ENCODE peak calls at places on chromosomes 5 and 9, in five cellular contexts. W is left lung, X is A549, K is cardiac muscle cell, M is ovary. J is an unnamed sample. For H3K4me1, the result is how much of the 10 kb centered on the place peaks cover.

GRCh38 chr9:124779368-124780059 is 2.6 kb downstream of the OLFML2A start:
- DNase-seq in M (peak), X (peak), K (peak), W (no peak), J (peak)

GRCh38 chr9:28059192-28059591 is 485.9 kb upstream of the C9orf72 start:
- DNase-seq in M (no peak), W (peak), X (no peak), K (no peak), J (peak)

GRCh38 chr9:121463026-121463827 is 36.4 kb downstream of the GGTA1 start:
- DNase-seq in X (peak), K (peak), M (peak), W (no peak), J (peak)

GRCh38 chr5:129745997-129746396 is 1.9 kb upstream of the MINAR2 start:
- DNase-seq in W (no peak), K (no peak), X (no peak), M (no peak), J (no peak)

GRCh38 chr5:61431923-61432620 is 100.0 kb downstream of the ZSWIM6 start:
- DNase-seq in M (no peak), W (no peak), X (no peak), K (no peak), J (no peak)

GRCh38 chr5:100260968-100261367 is 274.2 kb upstream of the FAM174A start:
- DNase-seq in W (no peak), X (no peak), K (no peak), M (no peak), J (no peak)

GRCh38 chr5:38532165-38532669 is 24.2 kb downstream of the LIFR start:
- DNase-seq in X (no peak), M (no peak), W (no peak), K (no peak), J (peak)

GRCh38 chr9:120730661-120731514 is 16.6 kb upstream of the MEGF9 start:
- DNase-seq in W (no peak), X (no peak), K (no peak), M (no peak), J (no peak)

GRCh38 chr5:176364765-176365662 is at the start of gene ARL10:
- DNase-seq in M (peak), W (no peak), X (no peak), K (peak), J (peak)

GRCh38 chr5:17089690-17090089 is 127.7 kb upstream of the BASP1 start:
- DNase-seq in X (no peak), M (no peak), W (no peak), K (no peak), J (no peak)

GRCh38 chr9:113632776-113633590 is 169.5 kb downstream of the RGS3 start:
- DNase-seq in W (peak), X (no peak), M (peak), K (peak), J (no peak)

GRCh38 chr5:162434311-162434710 is 366.7 kb downstream of the GABRG2 start:
- DNase-seq in M (no peak), K (no peak), W (no peak), X (no peak), J (no peak)

GRCh38 chr5:141875795-141876627 is 2.2 kb downstream of the PCDH1 start:
- DNase-seq in W (peak), X (no peak), M (peak), K (peak), J (no peak)

GRCh38 chr5:115296130-115296997 is at the start of gene CCDC112:
- DNase-seq in W (peak), K (peak), M (peak), X (peak), J (peak)

GRCh38 chr9:133758228-133758627 is 20.1 kb upstream of the SARDH start:
- DNase-seq in X (no peak), K (no peak), M (peak), W (no peak), J (no peak)

GRCh38 chr5:61332891-61333350 is 863 bp downstream of the ZSWIM6 start:
- DNase-seq in X (peak), K (peak), M (peak), W (peak), J (peak)

GRCh38 chr5:112626079-112626478 is 111.6 kb upstream of the APC start:
- DNase-seq in M (no peak), K (no peak), W (no peak), X (no peak), J (no peak)

DNA sequence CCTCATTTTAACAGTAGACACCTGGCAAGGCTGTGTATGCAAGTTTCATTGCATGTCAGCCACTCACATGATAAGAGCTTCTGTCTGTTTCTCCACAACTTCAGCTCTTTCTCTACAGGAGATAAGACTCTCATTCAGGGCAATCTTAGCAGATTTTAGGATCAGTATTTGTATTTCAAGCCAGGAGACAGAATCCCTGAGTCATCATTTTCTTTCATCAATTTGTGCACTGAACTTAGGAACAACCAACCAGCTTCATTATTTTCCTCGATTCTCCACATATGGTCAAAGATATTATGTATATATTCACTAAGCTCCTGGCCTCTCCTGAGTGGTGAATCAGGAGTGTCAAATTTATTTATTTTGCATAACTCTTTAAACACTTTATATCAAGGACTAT is 181.8 kb upstream of the CCNH start:
- DNase-seq in K (no peak), W (no peak), M (no peak), X (no peak), J (no peak)
- H3K4me1 ChIP-seq in K (under half), W (under half), M (under half), X (under half), J (under half)

GRCh38 chr5:43833966-43834365 is 231.0 kb downstream of the NNT start:
- DNase-seq in W (no peak), K (no peak), X (no peak), M (no peak), J (no peak)

GRCh38 chr5:43840424-43841232 is 237.6 kb downstream of the NNT start:
- DNase-seq in W (no peak), M (no peak), X (no peak), K (no peak), J (no peak)

DNA sequence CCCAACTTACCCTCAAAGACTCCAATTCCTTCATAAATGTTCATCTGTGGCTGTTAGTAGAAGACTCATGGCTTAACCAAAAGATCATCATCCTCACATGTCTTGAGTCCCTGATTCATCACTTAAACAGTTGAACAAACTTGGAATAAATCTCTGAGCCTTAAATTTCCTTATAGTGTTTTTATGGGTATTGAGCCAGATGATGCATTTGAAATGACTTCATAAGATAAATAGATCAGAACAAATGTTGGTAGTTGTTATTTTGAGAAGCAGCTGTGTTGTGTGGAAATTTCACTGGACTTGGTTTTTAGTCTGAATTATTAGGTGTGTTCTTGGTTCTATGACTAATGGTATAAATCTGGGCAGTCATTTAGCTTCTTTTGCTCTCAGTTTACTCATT is 236.2 kb downstream of the NNT start:
- DNase-seq in W (no peak), X (no peak), K (no peak), M (no peak), J (no peak)
- H3K27ac ChIP-seq in W (no peak), X (no peak), K (no peak), M (no peak), J (no peak)

GRCh38 chr9:76758476-76758875 is 5.8 kb upstream of the PCA3 start:
- DNase-seq in W (no peak), K (no peak), X (no peak), M (no peak), J (no peak)

GRCh38 chr9:76764138-76764537 is at the start of gene PCA3:
- DNase-seq in W (no peak), K (no peak), X (no peak), M (no peak), J (no peak)

GRCh38 chr9:76759726-76760125 is 4.5 kb upstream of the PCA3 start:
- DNase-seq in K (no peak), X (no peak), M (no peak), W (no peak), J (no peak)

GRCh38 chr9:76757274-76757673 is 7.0 kb upstream of the PCA3 start:
- DNase-seq in X (no peak), K (no peak), M (no peak), W (no peak), J (no peak)

DNA sequence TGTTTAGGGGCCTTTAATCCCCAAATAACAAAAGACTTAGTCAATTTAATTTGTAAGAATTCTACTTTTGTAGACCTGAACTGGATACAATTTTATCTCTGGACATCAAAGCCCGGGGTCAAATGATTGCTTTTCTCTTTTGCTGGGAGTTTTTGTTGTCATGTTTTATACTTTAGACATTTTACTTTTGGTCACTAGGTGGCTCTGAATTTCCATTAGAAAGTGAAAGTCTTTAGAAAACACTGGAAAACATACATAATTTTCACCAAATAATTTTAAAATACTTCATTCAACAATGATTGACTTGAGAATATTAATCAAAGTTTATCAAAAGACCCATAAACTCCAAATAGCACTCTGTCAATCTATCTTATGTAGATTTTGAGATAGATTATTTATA is 2.8 kb upstream of the PCA3 start:
- DNase-seq in M (no peak), K (no peak), W (no peak), X (no peak), J (no peak)
- TF ChIP-seq CTCF in M (no peak), K (peak), W (no peak), X (peak), J (no peak)

DNA sequence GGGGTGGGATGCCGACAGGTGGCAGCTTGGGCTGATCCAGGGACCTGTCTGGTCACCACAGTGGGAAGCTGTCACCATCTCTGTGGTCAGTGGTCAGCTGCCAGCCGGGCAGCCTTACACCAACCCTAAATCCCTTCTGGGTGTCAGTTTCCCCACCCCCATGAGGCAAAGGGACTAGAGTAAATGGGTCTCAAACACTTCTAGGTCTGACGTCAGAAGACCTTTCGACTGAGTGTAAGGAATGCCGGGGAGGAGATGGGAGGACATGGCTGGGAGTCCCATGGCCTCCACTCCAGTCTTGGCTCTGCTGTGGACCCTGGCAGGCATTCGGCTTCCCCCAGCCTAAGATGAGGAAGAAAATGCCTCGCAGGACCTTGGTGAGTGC is 40.3 kb upstream of the SLC25A51 start:
- DNase-seq in M (peak), X (no peak), K (no peak), W (no peak), J (peak)
- H3K4me1 ChIP-seq in M (under half), X (half or more), K (under half), W (under half), J (under half)

GRCh38 chr5:35114698-35115097 is 66.9 kb upstream of the AGXT2 start:
- DNase-seq in K (no peak), M (no peak), W (no peak), X (no peak), J (no peak)

GRCh38 chr5:35120745-35121144 is 73.0 kb upstream of the AGXT2 start:
- DNase-seq in X (no peak), M (no peak), K (no peak), W (no peak), J (no peak)

GRCh38 chr5:35122819-35123218 is 75.1 kb upstream of the AGXT2 start:
- DNase-seq in X (no peak), K (no peak), W (no peak), M (no peak), J (no peak)

GRCh38 chr5:35115920-35116319 is 68.2 kb upstream of the AGXT2 start:
- DNase-seq in W (no peak), M (no peak), X (no peak), K (no peak), J (no peak)

GRCh38 chr5:35117960-35118359 is 70.2 kb upstream of the AGXT2 start:
- DNase-seq in W (no peak), K (no peak), M (no peak), X (no peak), J (no peak)
- H3K27ac ChIP-seq in W (no peak), K (no peak), M (no peak), X (no peak), J (no peak)